ENCODE peak calls at places on chromosomes 4 and X, in nine cellular contexts. N is NCI-H2029 treated with DMSO at 0.1 percent for 48 hours, Y is KBM-7, M is HT-29, B is naive B cell, U is GM10248, C is brain microvascular endothelial cell, L is hepatic stellate cell, F is SK-N-SH. G is an unnamed sample.

GRCh38 chr4:73406548-73406875 is 2.4 kb downstream of the ALB start:
- DNase-seq in N (no peak), Y (no peak), M (no peak), B (no peak), U (no peak), C (no peak), L (no peak), F (no peak), G (no peak)

GRCh38 chrX:57817302-57817701 is 93.0 kb downstream of the ZXDA start:
- DNase-seq in N (no peak), Y (peak), M (peak), B (no peak), U (no peak), C (no peak), L (no peak), F (no peak), G (no peak)

GRCh38 chr4:25098964-25099843 is 61.0 kb downstream of the SEPSECS start:
- DNase-seq in N (peak), Y (no peak), M (no peak), B (no peak), U (no peak), C (peak), L (peak), F (peak), G (no peak)

GRCh38 chr4:159193256-159193655 is 90.4 kb downstream of the RAPGEF2 start:
- DNase-seq in N (no peak), Y (no peak), M (no peak), B (no peak), U (no peak), C (no peak), L (no peak), F (no peak), G (no peak)

GRCh38 chr4:66693694-66694093 is 851.6 kb downstream of the CENPC start:
- DNase-seq in N (no peak), Y (no peak), M (no peak), B (no peak), U (no peak), C (no peak), L (no peak), F (no peak), G (no peak)

GRCh38 chrX:10233173-10233572 is 76.4 kb downstream of the CLCN4 start:
- DNase-seq in N (no peak), Y (no peak), M (no peak), B (no peak), U (no peak), C (no peak), L (no peak), F (no peak), G (no peak)

GRCh38 chr4:174214102-174214878 is 69.2 kb downstream of the FBXO8 start:
- DNase-seq in N (no peak), Y (peak), M (no peak), B (no peak), U (peak), C (no peak), L (no peak), F (no peak), G (no peak)

GRCh38 chrX:1476682-1477081 is 24.0 kb upstream of the ASMTL start:
- DNase-seq in N (no peak), Y (no peak), M (no peak), B (no peak), U (no peak), C (no peak), L (no peak), F (no peak), G (no peak)

GRCh38 chrX:54891573-54891972 is 29.1 kb upstream of the TRO start:
- DNase-seq in N (no peak), Y (peak), M (peak), B (no peak), U (peak), C (peak), L (no peak), F (peak), G (peak)

GRCh38 chr4:75598390-75598789 is 31.9 kb downstream of the CDKL2 start:
- DNase-seq in N (no peak), Y (no peak), M (no peak), B (no peak), U (no peak), C (no peak), L (peak), F (no peak), G (peak)

GRCh38 chr4:158588777-158589176 is 67.1 kb downstream of the RXFP1 start:
- DNase-seq in N (no peak), Y (no peak), M (no peak), B (no peak), U (no peak), C (no peak), L (no peak), F (no peak), G (no peak)

GRCh38 chr4:83219344-83219990 is 65.1 kb downstream of the COQ2 start:
- DNase-seq in N (peak), Y (no peak), M (no peak), B (peak), U (peak), C (no peak), L (no peak), F (no peak), G (peak)

GRCh38 chr4:86759298-86759697 is 89.9 kb downstream of the SLC10A6 start:
- DNase-seq in N (no peak), Y (no peak), M (no peak), B (no peak), U (no peak), C (no peak), L (no peak), F (no peak), G (no peak)

GRCh38 chrX:821311-822178 is 191.0 kb downstream of the SHOX start:
- DNase-seq in N (no peak), Y (no peak), M (no peak), B (no peak), U (no peak), C (no peak), L (no peak), F (no peak), G (no peak)

GRCh38 chr4:139009702-139010101 is 5.9 kb upstream of the NOCT start:
- DNase-seq in N (no peak), Y (no peak), M (no peak), B (no peak), U (no peak), C (no peak), L (no peak), F (no peak), G (no peak)

GRCh38 chr4:57137261-57137660 is 27.1 kb upstream of the IGFBP7 start:
- DNase-seq in N (no peak), Y (no peak), M (no peak), B (no peak), U (no peak), C (no peak), L (no peak), F (no peak), G (no peak)

GRCh38 chr4:2834001-2834921 is 9.4 kb upstream of the ADD1 start:
- DNase-seq in N (no peak), Y (no peak), M (no peak), B (no peak), U (no peak), C (no peak), L (no peak), F (no peak), G (no peak)

G was measured in GM12865.